ENCODE peak calls at places on chromosomes 12 and 14, in four cellular contexts. One of them, this sample, is unnamed.

GRCh38 chr14:20743556-20743955 is 2.1 kb upstream of the EDDM3A start:
- DNase-seq in HepG2: no peak
- DNase-seq in GM12878: no peak
- DNase-seq in K562: no peak
- DNase-seq in this sample: no peak

GRCh38 chr12:53795927-53796326 is 44.1 kb upstream of the CISTR start:
- DNase-seq in K562: no peak
- DNase-seq in HepG2: no peak
- DNase-seq in GM12878: no peak
- DNase-seq in this sample: no peak

GRCh38 chr14:105924951-105925591 is 398.7 kb downstream of the TMEM121 start:
- DNase-seq in GM12878: no peak
- DNase-seq in K562: peak; percentile 0
- DNase-seq in HepG2: no peak
- DNase-seq in this sample: no peak

GRCh38 chr14:59036134-59036533 is 152.3 kb upstream of the DAAM1 start:
- DNase-seq in HepG2: no peak
- DNase-seq in K562: no peak
- DNase-seq in GM12878: no peak
- DNase-seq in this sample: no peak

GRCh38 chr12:78181544-78182162 is 351.0 kb downstream of the NAV3 start:
- DNase-seq in HepG2: peak; percentile 2
- DNase-seq in GM12878: no peak
- DNase-seq in K562: no peak
- DNase-seq in this sample: peak; percentile 65

GRCh38 chr12:14777271-14777670 is 26.0 kb downstream of the WBP11 start:
- DNase-seq in HepG2: peak; percentile 77
- DNase-seq in K562: no peak
- DNase-seq in GM12878: no peak
- DNase-seq in this sample: no peak

GRCh38 chr12:62533755-62534107 is 67.1 kb downstream of the MON2 start:
- DNase-seq in HepG2: no peak
- DNase-seq in GM12878: no peak
- DNase-seq in K562: no peak
- DNase-seq in this sample: no peak

GRCh38 chr14:53767566-53767965 is 189.1 kb downstream of the BMP4 start:
- DNase-seq in K562: no peak
- DNase-seq in HepG2: no peak
- DNase-seq in GM12878: no peak
- DNase-seq in this sample: no peak

GRCh38 chr12:128449146-128449894 is 182.3 kb downstream of the TMEM132C start:
- DNase-seq in K562: no peak
- DNase-seq in GM12878: no peak
- DNase-seq in HepG2: no peak
- DNase-seq in this sample: no peak

GRCh38 chr12:20127401-20127800 is 240.9 kb upstream of the PDE3A start:
- DNase-seq in K562: no peak
- DNase-seq in HepG2: no peak
- DNase-seq in GM12878: no peak
- DNase-seq in this sample: no peak

GRCh38 chr12:121513464-121514183 is 67.2 kb downstream of the KDM2B start:
- DNase-seq in K562: peak; percentile 99
- DNase-seq in GM12878: no peak
- DNase-seq in HepG2: peak; percentile 78
- DNase-seq in this sample: peak; percentile 84

GRCh38 chr14:38593477-38593876 is 337.6 kb upstream of the CLEC14A start:
- DNase-seq in HepG2: no peak
- DNase-seq in K562: no peak
- DNase-seq in GM12878: no peak
- DNase-seq in this sample: no peak

GRCh38 chr12:132140918-132141841 is 2.9 kb downstream of the DDX51 start:
- DNase-seq in HepG2: no peak
- DNase-seq in K562: no peak
- DNase-seq in GM12878: no peak
- DNase-seq in this sample: no peak

GRCh38 chr12:123233505-123234299 is 466 bp downstream of the MTRFR start:
- DNase-seq in GM12878: no peak
- DNase-seq in K562: peak; percentile 68
- DNase-seq in HepG2: no peak
- DNase-seq in this sample: no peak

GRCh38 chr14:98859301-98859700 is 412.7 kb downstream of the BCL11B start:
- DNase-seq in K562: no peak
- DNase-seq in HepG2: no peak
- DNase-seq in GM12878: no peak
- DNase-seq in this sample: no peak

GRCh38 chr12:6084261-6084968 is 40.1 kb downstream of the VWF start:
- DNase-seq in GM12878: no peak
- DNase-seq in HepG2: no peak
- DNase-seq in K562: no peak
- DNase-seq in this sample: peak; percentile 57

GRCh38 chr14:24673534-24674203 is 39.7 kb upstream of the GZMB start:
- DNase-seq in GM12878: peak; percentile 71
- DNase-seq in HepG2: no peak
- DNase-seq in K562: no peak
- DNase-seq in this sample: no peak

GRCh38 chr14:25833341-25834121 is 764.3 kb downstream of the NOVA1 start:
- DNase-seq in HepG2: peak; percentile 46
- DNase-seq in GM12878: no peak
- DNase-seq in K562: peak; percentile 3
- DNase-seq in this sample: peak; percentile 14

GRCh38 chr12:109697877-109698468 is 15.7 kb upstream of the FAM222A start:
- DNase-seq in HepG2: no peak
- DNase-seq in K562: peak; percentile 76
- DNase-seq in GM12878: no peak
- DNase-seq in this sample: no peak

GRCh38 chr12:65464930-65465329 is 186.4 kb downstream of the MSRB3 start:
- DNase-seq in GM12878: no peak
- DNase-seq in K562: no peak
- DNase-seq in HepG2: no peak
- DNase-seq in this sample: no peak

GRCh38 chr12:5587701-5588100 is 155.8 kb downstream of the NTF3 start:
- DNase-seq in HepG2: no peak
- DNase-seq in GM12878: no peak
- DNase-seq in K562: no peak
- DNase-seq in this sample: no peak

GRCh38 chr12:112013601-112014402 is 576 bp downstream of the ERP29 start:
- DNase-seq in GM12878: peak; percentile 32
- DNase-seq in HepG2: peak; percentile 84
- DNase-seq in K562: peak; percentile 68
- DNase-seq in this sample: peak; percentile 44

GRCh38 chr12:31835276-31835882 is 106.6 kb upstream of the AMN1 start:
- DNase-seq in GM12878: no peak
- DNase-seq in HepG2: peak; percentile 50
- DNase-seq in K562: no peak
- DNase-seq in this sample: peak; percentile 27

GRCh38 chr14:91303091-91303923 is 58.8 kb upstream of the GPR68 start:
- DNase-seq in K562: peak; percentile 97
- DNase-seq in GM12878: no peak
- DNase-seq in HepG2: peak; percentile 28
- DNase-seq in this sample: peak; percentile 46

DNA sequence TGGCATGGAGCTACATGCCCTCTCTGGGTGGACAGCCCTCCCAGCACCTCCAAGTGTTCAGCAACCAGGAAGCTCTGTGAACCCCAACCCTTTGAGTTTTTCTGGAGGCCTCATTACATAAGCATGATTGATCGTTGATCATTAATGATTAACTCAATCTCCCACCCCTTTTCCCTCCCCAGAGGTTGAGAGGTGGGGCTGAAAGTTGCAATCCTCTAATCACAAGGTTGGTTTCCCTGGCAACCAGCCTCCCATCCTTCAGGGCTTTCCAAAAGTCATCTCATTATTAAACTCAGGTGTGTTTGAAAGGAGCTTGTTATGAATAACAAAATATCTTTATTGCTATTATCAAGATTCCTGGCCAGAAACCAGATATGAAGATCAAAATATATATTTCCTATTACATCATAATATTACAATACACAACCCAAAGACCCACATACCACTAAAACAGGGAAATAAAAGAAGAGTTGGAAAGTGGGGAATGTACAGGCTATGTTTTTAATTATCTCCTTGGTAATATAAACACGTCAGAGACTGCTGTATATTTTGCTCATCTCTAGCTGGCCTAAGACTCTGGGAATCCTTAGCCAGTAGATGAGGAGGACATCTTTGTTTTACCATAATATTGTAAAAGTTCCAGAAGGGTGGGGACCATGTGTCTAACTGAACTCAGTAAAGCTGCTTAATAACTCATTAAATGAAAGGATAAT is 73.6 kb downstream of the SSPN start:
- DNase-seq in HepG2: peak; percentile 18
- DNase-seq in GM12878: no peak
- DNase-seq in K562: no peak
- DNase-seq in this sample: no peak
- TF ChIP-seq CEBPB in HepG2: no peak
- TF ChIP-seq CEBPB in GM12878: no peak
- TF ChIP-seq CEBPB in K562: no peak
- TF ChIP-seq CEBPB in this sample: no peak

DNA sequence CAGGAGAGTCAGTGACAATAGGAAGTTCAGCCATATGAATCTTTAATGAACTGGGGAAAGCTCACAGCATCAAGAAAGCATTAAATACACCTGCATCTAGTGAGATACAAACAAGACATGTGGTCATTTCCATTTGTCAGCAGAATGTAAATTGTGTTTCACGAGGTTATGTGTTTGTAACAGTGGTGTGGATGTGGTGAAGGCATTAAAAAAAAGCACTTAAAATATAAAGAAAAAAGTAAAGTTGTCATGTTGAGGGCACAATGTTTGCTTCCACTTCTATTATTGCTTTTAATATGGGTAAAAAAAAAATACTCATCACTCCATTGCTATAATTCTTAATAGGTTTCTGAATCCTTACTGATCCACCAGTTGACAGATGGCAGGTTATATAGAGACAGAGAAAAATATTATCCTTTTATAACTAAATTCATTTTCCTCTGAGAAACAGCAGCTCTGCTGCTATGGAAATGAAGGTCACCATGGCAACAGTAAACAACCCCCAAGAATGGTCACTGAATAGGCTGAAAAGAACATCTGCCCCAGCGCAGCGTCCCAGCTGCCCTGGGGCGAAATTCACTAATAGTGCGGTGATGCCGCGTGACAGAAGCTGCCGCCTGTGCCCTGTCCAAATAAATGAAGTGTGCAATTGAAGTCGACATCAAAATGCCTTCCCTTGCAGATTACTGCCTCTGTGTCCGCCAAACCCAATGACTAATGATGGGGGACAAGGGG is 226.1 kb downstream of the FOXN3 start:
- DNase-seq in HepG2: no peak
- DNase-seq in GM12878: no peak
- DNase-seq in K562: no peak
- DNase-seq in this sample: no peak
- TF ChIP-seq CHD4 in HepG2: no peak
- TF ChIP-seq CHD4 in GM12878: no peak
- TF ChIP-seq CHD4 in K562: no peak
- TF ChIP-seq CHD4 in this sample: no peak

GRCh38 chr12:51401486-51401885 is 10.3 kb upstream of the GALNT6 start:
- DNase-seq in HepG2: no peak
- DNase-seq in K562: no peak
- DNase-seq in GM12878: no peak
- DNase-seq in this sample: no peak

GRCh38 chr12:51401900-51402299 is 10.7 kb upstream of the GALNT6 start:
- DNase-seq in GM12878: no peak
- DNase-seq in K562: no peak
- DNase-seq in HepG2: no peak
- DNase-seq in this sample: no peak

GRCh38 chr12:51401020-51401419 is 9.8 kb upstream of the GALNT6 start:
- DNase-seq in HepG2: no peak
- DNase-seq in K562: no peak
- DNase-seq in GM12878: no peak
- DNase-seq in this sample: no peak

GRCh38 chr12:51397670-51398069 is 6.5 kb upstream of the GALNT6 start:
- DNase-seq in GM12878: no peak
- DNase-seq in HepG2: no peak
- DNase-seq in K562: no peak
- DNase-seq in this sample: no peak

DNA sequence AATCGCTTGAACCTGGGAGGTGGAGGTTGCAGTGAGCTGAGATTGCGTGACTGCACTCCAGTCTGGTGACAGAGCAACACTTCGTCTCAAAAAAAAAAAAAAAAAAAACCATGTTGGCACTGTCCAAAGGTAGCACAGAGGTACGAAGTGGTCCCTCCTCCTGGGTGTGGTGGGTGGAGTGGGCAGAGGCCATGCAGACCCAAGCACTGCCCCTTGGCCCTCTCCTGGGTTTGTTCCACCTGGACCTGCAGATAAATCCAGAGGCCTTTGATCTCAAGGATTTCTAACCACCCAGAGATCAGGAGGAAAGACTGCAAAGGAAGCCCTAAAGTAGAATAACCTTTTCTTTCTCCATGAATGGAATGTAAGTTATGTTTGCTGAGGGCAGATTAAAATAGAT is 8.7 kb upstream of the GALNT6 start:
- DNase-seq in HepG2: peak; percentile 35
- DNase-seq in K562: no peak
- DNase-seq in GM12878: no peak
- DNase-seq in this sample: no peak
- H3K27ac ChIP-seq in HepG2: no peak overlapping the region
- H3K27ac ChIP-seq in K562: no peak overlapping the region
- H3K27ac ChIP-seq in GM12878: no peak overlapping the region
- H3K27ac ChIP-seq in this sample: no peak overlapping the region

GRCh38 chr12:57605308-57606015 is 838 bp downstream of the DTX3 start:
- DNase-seq in K562: no peak
- DNase-seq in GM12878: no peak
- DNase-seq in HepG2: no peak
- DNase-seq in this sample: no peak

GRCh38 chr12:57604454-57605307 is at the start of gene DTX3:
- DNase-seq in HepG2: no peak
- DNase-seq in K562: no peak
- DNase-seq in GM12878: no peak
- DNase-seq in this sample: peak; percentile 57

GRCh38 chr12:57603323-57603722 is 1.3 kb upstream of the DTX3 start:
- DNase-seq in GM12878: no peak
- DNase-seq in K562: no peak
- DNase-seq in HepG2: no peak
- DNase-seq in this sample: no peak

GRCh38 chr12:57602544-57602943 is 2.1 kb upstream of the DTX3 start:
- DNase-seq in GM12878: no peak
- DNase-seq in K562: no peak
- DNase-seq in HepG2: no peak
- DNase-seq in this sample: no peak

DNA sequence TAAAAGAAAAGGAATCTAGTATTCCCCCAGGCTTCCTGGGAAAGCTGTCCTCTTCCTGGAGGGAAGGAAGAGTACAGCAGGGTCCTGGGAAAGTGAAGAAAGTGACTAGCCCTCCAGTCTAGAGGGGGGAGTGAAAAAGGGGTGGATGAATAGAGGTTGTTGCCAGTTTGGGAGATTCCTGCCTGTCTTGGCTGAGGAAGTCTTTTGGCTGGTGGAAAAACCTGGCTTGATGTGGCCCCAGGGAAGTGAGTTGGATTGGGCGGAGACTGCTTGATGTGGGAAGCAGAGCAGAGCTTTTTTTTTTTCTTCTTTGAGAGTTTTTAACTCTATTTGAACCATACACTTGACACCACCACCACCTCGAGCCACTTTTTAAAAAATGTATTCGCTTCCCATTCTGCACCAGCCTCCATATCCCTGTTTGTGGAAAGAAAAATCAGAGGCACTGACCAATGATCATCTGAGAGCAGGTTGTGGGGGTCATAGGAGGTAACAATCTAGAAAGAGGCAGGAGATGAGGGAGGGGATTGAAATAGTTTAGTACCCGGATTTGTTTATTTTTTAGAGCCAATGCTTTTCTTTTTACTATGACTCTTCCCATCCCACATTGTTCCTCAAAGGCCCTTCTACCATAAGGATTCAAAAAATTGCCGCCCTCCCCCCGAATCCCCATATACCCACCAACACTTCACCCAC is 718 bp upstream of the DTX3 start:
- DNase-seq in HepG2: no peak
- DNase-seq in K562: no peak
- DNase-seq in GM12878: no peak
- DNase-seq in this sample: no peak
- TF ChIP-seq CEBPB in HepG2: no peak
- TF ChIP-seq CEBPB in K562: no peak
- TF ChIP-seq CEBPB in GM12878: no peak
- TF ChIP-seq CEBPB in this sample: no peak

This sample was measured in A549.